ENCODE peak calls at places on chromosomes 12 and 14, in six cellular contexts. O is cardiac muscle cell, D is hepatocyte, H is ovary, Y is IMR-90, L is transverse colon. M is an unnamed sample. For H3K36me3, the result is how much of the 10 kb centered on the place peaks cover.

GRCh38 chr12:79012616-79013015 is 148.0 kb downstream of the SYT1 start:
- DNase-seq in O (no peak), D (no peak), H (no peak), Y (no peak), L (no peak), M (no peak)

GRCh38 chr12:19576421-19576925 is 137.2 kb downstream of the AEBP2 start:
- DNase-seq in O (no peak), D (no peak), H (no peak), Y (peak), L (no peak), M (no peak)

GRCh38 chr12:77273898-77274297 is 208.5 kb upstream of the E2F7 start:
- DNase-seq in O (no peak), D (no peak), H (no peak), Y (no peak), L (no peak), M (no peak)

GRCh38 chr14:69997849-69998248 is 118.6 kb downstream of the SMOC1 start:
- DNase-seq in O (peak), D (peak), H (no peak), Y (peak), L (no peak), M (peak)

GRCh38 chr12:122133192-122133950 is 40.6 kb downstream of the IL31 start:
- DNase-seq in O (no peak), D (no peak), H (no peak), Y (no peak), L (no peak), M (no peak)

GRCh38 chr14:74240794-74241610 is 1.8 kb downstream of the VSX2 start:
- DNase-seq in O (no peak), D (no peak), H (no peak), Y (no peak), L (no peak), M (peak)

GRCh38 chr12:1826867-1827705 is 6.7 kb downstream of the LRTM2 start:
- DNase-seq in O (no peak), D (no peak), H (no peak), Y (no peak), L (no peak), M (no peak)

GRCh38 chr12:51528852-51529545 is 62.0 kb upstream of the SCN8A start:
- DNase-seq in O (no peak), D (no peak), H (no peak), Y (no peak), L (no peak), M (no peak)

GRCh38 chr12:54989829-54990228 is 5.3 kb upstream of the TESPA1 start:
- DNase-seq in O (no peak), D (no peak), H (no peak), Y (no peak), L (no peak), M (no peak)

GRCh38 chr12:42144174-42144423 is 575 bp downstream of the GXYLT1 start:
- DNase-seq in O (no peak), D (no peak), H (no peak), Y (no peak), L (no peak), M (no peak)

GRCh38 chr12:98440165-98440581 is 75.2 kb upstream of the TMPO start:
- DNase-seq in O (peak), D (peak), H (peak), Y (peak), L (no peak), M (peak)

GRCh38 chr12:103444983-103445382 is 50.8 kb downstream of the C12orf42 start:
- DNase-seq in O (no peak), D (no peak), H (no peak), Y (no peak), L (no peak), M (no peak)

GRCh38 chr12:82688035-82688501 is 1.4 kb downstream of the TMTC2 start:
- DNase-seq in O (peak), D (peak), H (no peak), Y (no peak), L (no peak), M (no peak)

GRCh38 chr12:121443193-121443829 is 43.4 kb downstream of the RNF34 start:
- DNase-seq in O (peak), D (peak), H (peak), Y (peak), L (peak), M (peak)

GRCh38 chr12:65430571-65431306 is 152.3 kb downstream of the MSRB3 start:
- DNase-seq in O (peak), D (no peak), H (no peak), Y (peak), L (no peak), M (no peak)

GRCh38 chr12:82414926-82415325 is 56.6 kb downstream of the METTL25 start:
- DNase-seq in O (no peak), D (no peak), H (no peak), Y (no peak), L (no peak), M (no peak)

GRCh38 chr12:48532601-48533000 is 7.2 kb downstream of the OR8S1 start:
- DNase-seq in O (no peak), D (no peak), H (no peak), Y (no peak), L (no peak), M (no peak)

GRCh38 chr12:122022393-122023338 is 982 bp downstream of the BCL7A start:
- DNase-seq in O (peak), D (peak), H (peak), Y (no peak), L (no peak), M (peak)

DNA sequence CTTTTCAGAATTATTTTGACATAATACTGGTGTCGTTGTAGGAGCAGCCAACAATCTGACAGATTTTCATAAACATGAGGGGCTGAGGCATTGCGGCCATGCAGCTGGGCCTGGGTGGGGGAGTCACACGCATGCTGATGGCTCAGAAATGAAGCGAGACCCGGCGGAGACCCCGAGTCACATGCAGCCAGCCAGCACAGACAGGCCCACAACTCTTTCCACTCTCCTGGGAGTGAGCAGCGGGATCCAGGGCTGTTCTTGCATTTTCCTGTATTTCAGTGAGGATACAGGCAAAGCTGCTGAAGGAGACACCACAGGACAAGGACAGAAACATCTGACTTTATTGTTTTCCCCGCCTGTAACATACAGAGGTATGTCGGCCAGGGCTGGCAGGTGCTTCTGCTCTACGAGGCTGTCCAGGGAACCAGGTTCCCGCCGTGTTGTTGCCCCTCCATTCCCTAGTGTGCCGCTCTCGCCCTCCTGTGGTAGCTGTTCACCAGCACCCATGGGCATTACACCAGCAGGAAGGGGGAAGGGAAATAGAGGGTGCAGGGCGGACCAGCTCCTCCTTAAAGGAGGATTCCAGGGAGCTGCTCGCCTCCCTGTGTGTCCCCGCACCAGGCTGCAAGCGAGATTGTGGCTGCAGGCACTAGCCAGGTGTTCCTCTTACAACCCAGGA is 30.5 kb downstream of the FZD10 start:
- DNase-seq in O (no peak), D (no peak), H (no peak), Y (no peak), L (no peak), M (no peak)
- TF ChIP-seq CTCF in O (no peak), D (peak), H (no peak), Y (no peak), L (no peak), M (no peak)

GRCh38 chr14:24828486-24828885 is 194.5 kb upstream of the GZMB start:
- DNase-seq in O (no peak), D (no peak), H (no peak), Y (no peak), L (no peak), M (no peak)
- H3K36me3 ChIP-seq in O (under half), D (under half), H (under half), Y (under half), L (under half), M (under half)

DNA sequence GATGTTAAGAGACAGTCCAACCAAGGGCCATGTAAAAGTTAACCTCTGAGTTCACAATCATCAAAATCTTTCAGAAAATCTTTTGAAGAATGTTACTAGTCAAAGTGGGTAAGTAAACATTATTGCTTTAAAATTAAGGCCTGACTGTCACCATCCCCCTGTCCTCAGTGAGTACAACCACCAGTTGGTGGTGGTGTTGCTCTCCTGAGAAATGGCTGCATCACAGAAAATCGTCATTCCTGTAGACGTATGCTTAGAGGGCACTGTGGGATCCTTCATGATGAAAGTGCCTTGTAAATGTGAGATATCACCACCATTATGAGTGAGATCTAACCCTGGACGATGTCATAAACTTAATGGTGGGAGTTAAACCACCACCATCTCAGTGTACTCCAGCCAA is 451.2 kb downstream of the RPS29 start:
- DNase-seq in O (no peak), D (no peak), H (peak), Y (no peak), L (no peak), M (no peak)
- TF ChIP-seq CTCF in O (no peak), D (peak), H (peak), Y (no peak), L (no peak), M (no peak)

GRCh38 chr12:124332900-124333299 is 38.0 kb downstream of the RFLNA start:
- DNase-seq in O (no peak), D (no peak), H (no peak), Y (no peak), L (no peak), M (no peak)
- H3K36me3 ChIP-seq in O (under half), D (under half), H (under half), Y (half or more), L (under half), M (half or more)

M was measured in thyroid gland.